ENCODE peak calls at places on chromosomes 13 and 19, in five cellular contexts. B, Z, D, F and T are unnamed samples.

GRCh38 chr13:20227730-20228129 is 4.4 kb downstream of the GJB6 start:
- DNase-seq in B (no peak), D (no peak), F (no peak), Z (no peak), T (no peak)

GRCh38 chr19:7540761-7541480 is 5.4 kb downstream of the PNPLA6 start:
- DNase-seq in B (peak), Z (peak), D (no peak), F (peak), T (peak)

GRCh38 chr19:16398530-16399241 is 73.1 kb downstream of the EPS15L1 start:
- DNase-seq in F (peak), Z (no peak), B (no peak), D (no peak), T (peak)

GRCh38 chr19:11338164-11338563 is 1.3 kb downstream of the RAB3D start:
- DNase-seq in D (no peak), F (no peak), Z (no peak), B (no peak), T (no peak)

GRCh38 chr13:51761638-51762350 is 42.2 kb downstream of the DHRS12 start:
- DNase-seq in Z (peak), D (no peak), F (no peak), B (peak), T (peak)

GRCh38 chr19:4014541-4015491 is 7.3 kb downstream of the PIAS4 start:
- DNase-seq in B (no peak), F (no peak), Z (no peak), D (no peak), T (no peak)

GRCh38 chr13:111344471-111345191 is 24.2 kb downstream of the TEX29 start:
- DNase-seq in D (no peak), B (peak), F (peak), Z (peak), T (peak)

GRCh38 chr19:57947419-57948134 is at the start of gene ZNF256:
- DNase-seq in Z (peak), D (no peak), B (peak), F (peak), T (peak)

GRCh38 chr19:3982701-3983541 is 2.3 kb downstream of the EEF2 start:
- DNase-seq in Z (peak), F (peak), B (peak), D (no peak), T (no peak)

GRCh38 chr13:75717525-75717924 is 81.4 kb downstream of the LMO7 start:
- DNase-seq in B (no peak), D (no peak), Z (no peak), F (no peak), T (no peak)

GRCh38 chr19:37594982-37595382 is 306 bp downstream of the ZNF540 start:
- DNase-seq in D (peak), B (peak), F (no peak), Z (no peak), T (no peak)

GRCh38 chr19:51127032-51127431 is 2.3 kb downstream of the SIGLEC9 start:
- DNase-seq in D (no peak), B (no peak), F (no peak), Z (no peak), T (no peak)
- H3K4me3 ChIP-seq in D (no peak), B (no peak), F (no peak), Z (no peak), T (no peak)

GRCh38 chr19:45423033-45423588 is 606 bp downstream of the ERCC1 start:
- DNase-seq in Z (no peak), F (no peak), B (no peak), D (no peak), T (no peak)

GRCh38 chr19:45423589-45424190 is at the start of gene ERCC1:
- DNase-seq in Z (peak), D (peak), B (peak), F (peak), T (peak)

GRCh38 chr19:45424191-45425058 is 708 bp upstream of the ERCC1 start:
- DNase-seq in Z (peak), F (peak), B (peak), D (peak), T (peak)

DNA sequence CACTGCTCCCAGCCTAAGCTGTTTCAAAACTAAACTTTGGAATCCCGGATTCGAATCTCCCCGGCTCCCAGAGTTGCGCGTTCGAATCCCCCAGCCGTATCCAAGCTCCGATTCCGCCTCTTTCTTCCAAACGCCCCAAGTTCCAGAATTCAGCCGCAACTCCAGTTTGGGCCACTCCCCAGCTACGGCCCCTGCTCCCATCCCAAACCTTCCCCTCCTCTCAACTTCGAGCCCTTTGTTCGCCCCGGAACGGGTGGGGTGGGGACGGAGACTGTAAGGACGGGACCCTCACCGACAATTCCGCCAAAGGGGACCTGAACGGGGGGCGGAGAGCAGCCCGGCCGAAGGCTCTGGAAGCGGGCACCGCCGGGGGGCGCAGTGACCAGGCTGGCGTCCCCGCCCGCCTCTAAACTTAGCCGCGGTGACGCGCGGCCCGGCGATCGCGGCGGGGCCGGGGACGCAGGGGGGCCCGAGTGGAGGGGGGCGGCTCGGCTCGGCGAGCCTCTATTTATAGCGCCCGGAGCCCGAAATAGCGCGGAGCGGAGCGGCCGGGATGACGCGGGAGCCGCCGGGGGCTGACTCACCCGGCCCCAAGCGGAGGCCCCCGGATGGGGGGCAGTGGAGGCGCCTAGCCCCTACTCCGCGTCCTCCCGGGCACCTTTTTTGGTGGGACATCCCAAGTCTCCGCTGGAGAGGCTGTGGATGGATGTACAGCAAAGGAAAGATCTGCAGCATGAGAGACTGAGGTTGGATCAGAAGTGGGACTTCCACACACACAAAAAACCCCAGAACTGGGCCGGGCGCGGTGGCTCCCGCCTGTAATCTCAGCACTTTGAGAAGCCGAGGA is 4.9 kb upstream of the ERCC1 start:
- DNase-seq in F (peak), B (peak), Z (peak), D (no peak), T (peak)
- TF ChIP-seq CTCF in F (peak), B (peak), Z (peak), D (peak), T (no peak)

DNA sequence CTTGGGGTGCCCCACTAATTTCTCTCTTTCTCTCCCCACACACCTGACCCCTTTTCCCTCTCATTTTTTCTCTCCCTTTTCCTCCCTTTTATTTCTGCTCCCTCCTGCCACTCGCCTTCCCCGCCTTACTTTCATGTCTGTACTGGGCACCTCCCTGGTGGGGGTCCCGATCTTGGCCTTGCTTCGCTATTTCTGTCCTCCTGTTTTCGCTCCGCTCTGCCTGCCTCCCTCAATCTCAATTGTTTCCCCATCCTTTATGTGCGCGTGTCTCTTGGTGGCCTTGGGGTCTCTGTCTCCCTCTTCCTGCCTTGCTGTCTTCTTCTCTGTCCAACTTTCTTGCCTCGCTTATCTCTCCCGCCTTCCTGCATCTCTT is 3.8 kb downstream of the GRIN2D start:
- DNase-seq in D (no peak), F (no peak), Z (no peak), B (no peak), T (no peak)
- H3K4me3 ChIP-seq in D (peak), F (peak), Z (no peak), B (peak), T (peak)

GRCh38 chr19:19732579-19733501 is at the start of gene ZNF14:
- DNase-seq in Z (peak), F (peak), B (peak), D (peak), T (peak)
- TF ChIP-seq CTCF in Z (peak), F (peak), B (no peak), D (no peak), T (peak)

GRCh38 chr19:38653028-38653571 is 5.7 kb downstream of the ACTN4 start:
- DNase-seq in F (peak), B (peak), D (no peak), Z (no peak), T (peak)
- H3K4me3 ChIP-seq in F (no peak), B (no peak), D (no peak), Z (peak), T (no peak)

DNA sequence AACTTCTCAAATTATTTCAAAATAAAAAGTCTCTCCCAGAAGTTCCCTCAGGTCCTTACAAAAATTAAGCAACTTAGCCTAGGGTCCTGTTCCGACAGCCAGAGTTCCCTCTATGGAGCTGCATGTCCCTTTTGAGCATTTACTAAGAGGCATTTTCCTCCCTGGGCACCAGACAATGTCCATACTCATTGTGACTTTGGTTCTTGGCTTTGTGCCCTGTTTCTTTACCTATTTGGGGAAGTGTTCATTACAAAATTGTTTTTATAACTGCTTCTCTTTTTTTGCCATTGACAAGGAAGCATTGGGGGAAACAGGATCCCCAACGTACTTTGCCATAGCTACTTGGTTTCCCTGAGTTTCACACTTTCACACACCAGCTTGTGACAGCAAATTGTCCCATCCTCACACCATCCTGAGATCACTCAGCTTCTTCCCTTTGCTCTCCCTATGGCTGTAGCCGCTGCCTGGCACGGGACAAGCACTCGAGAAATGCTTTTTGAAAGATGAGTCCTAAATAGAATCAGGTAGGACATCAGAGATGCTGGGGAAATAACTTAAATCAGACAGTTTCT is 81.1 kb upstream of the SIAH3 start:
- DNase-seq in D (no peak), Z (no peak), F (no peak), B (no peak), T (no peak)
- TF ChIP-seq CTCF in D (no peak), Z (no peak), F (no peak), B (no peak), T (no peak)

DNA sequence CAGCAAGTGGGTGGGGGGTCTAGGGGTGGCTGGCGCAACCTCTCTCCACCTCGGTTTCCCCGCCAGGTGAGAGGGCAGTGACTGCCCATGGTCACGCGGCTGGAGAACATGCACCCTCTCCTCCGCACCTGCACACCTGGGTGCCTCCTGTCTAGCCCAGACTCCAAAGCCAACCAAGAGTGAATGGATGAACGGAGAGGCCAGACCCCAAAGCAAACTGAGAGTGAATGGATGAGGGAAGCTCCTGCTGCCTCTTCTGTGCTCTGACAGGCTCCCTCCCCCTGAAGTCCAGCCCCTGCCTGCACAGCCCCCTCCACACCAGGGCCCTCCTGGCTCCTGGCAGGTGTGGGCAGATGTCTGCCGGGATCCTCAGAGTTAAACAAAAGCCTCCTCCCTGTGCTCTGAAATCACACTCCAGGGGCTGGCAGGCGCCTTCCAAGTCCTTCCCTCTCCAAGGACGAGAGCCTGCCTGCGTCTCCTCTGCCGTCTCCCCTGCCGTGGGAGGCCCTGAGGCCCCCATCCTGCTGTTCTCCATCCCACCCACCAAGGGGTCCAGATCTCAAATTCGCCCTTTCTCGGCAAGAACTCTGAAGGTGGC is 2.2 kb downstream of the SBNO2 start:
- DNase-seq in F (no peak), Z (peak), B (no peak), D (peak), T (no peak)
- H3K4me3 ChIP-seq in F (peak), Z (peak), B (peak), D (no peak), T (peak)

DNA sequence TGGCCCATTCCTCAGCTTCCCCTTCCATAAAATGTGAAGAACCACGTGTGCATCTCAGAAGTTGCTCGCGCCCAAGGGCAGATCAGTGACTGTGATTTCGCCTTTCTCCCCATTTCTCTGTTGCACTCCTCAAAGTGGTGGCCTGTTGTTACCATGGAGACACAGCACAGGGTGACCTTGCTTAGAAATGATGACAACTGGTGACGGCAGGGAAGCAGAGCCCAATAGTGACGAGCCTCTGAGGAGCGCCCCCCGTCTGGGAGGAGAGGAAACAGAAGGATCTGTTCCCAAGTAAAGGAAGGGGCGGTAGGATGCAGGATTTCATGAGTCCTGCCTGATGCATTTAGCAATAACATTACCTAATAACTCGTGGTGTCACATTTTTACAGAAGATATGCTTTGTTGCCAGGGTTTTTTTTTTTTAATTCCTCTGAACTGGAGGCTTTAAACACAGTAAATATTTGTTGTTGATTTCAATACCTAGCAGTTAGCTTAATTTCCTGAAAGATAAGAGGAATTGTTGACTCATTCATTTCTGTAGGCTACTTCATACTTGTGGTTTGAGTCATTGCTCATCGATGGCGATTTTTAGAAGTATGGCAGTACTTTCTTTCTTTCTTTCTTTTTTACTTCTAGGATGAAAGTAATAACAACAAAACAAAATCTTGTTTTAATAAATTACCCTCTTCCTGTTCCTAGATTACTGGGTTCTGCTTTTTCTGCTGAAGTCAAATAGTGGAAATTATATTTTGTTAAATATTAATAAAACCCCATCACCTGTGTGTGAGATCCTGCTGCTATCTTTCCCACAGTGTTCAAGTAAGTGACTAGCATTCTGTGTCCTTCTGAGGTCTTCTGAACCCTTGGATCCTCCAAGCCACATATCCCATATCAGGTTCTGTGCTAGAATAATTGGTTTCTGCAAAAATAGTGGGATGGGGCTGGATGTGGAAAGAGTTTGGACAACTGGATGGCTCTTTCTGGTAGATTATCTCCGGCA is 36.0 kb downstream of the MBNL2 start:
- DNase-seq in Z (peak), B (peak), F (peak), D (peak), T (peak)
- TF ChIP-seq CTCF in Z (peak), B (peak), F (peak), D (no peak), T (peak)